ENCODE peak calls at places on chromosome 20, in seven cellular contexts. E, R, O, Z, N, X and U are unnamed samples. For H3K36me3, the result is how much of the 10 kb centered on the place peaks cover.

GRCh38 chr20:53743607-53744260 is 150.1 kb upstream of the ZNF217 start:
- DNase-seq in E (no peak), R (no peak), O (no peak), Z (no peak), N (no peak), X (no peak), U (no peak)

GRCh38 chr20:517221-517620 is 26.4 kb downstream of the CSNK2A1 start:
- DNase-seq in E (no peak), R (no peak), O (no peak), Z (no peak), N (no peak), X (no peak), U (no peak)

GRCh38 chr20:19934792-19935491 is 82.2 kb upstream of the NAA20 start:
- DNase-seq in E (no peak), R (peak), O (no peak), Z (no peak), N (peak), X (peak), U (no peak)

GRCh38 chr20:33023439-33024262 is 7.8 kb upstream of the BPIFB6 start:
- DNase-seq in E (no peak), R (no peak), O (no peak), Z (no peak), N (no peak), X (no peak), U (no peak)

GRCh38 chr20:667351-668034 is 8.1 kb downstream of the SCRT2 start:
- DNase-seq in E (peak), R (peak), O (peak), Z (peak), N (no peak), X (no peak), U (peak)

GRCh38 chr20:52251137-52251700 is 59.6 kb upstream of the ZFP64 start:
- DNase-seq in E (no peak), R (no peak), O (no peak), Z (no peak), N (no peak), X (no peak), U (no peak)

GRCh38 chr20:20495719-20496474 is 128.0 kb downstream of the INSM1 start:
- DNase-seq in E (no peak), R (no peak), O (no peak), Z (no peak), N (no peak), X (no peak), U (no peak)

GRCh38 chr20:57680934-57681914 is 28.6 kb downstream of the PMEPA1 start:
- DNase-seq in E (peak), R (no peak), O (no peak), Z (no peak), N (no peak), X (no peak), U (no peak)

GRCh38 chr20:1524004-1524403 is 32.8 kb upstream of the SIRPB2 start:
- DNase-seq in E (peak), R (no peak), O (no peak), Z (no peak), N (no peak), X (no peak), U (no peak)

GRCh38 chr20:47713941-47714450 is 71.3 kb downstream of the SULF2 start:
- DNase-seq in E (no peak), R (no peak), O (peak), Z (no peak), N (no peak), X (no peak), U (no peak)

GRCh38 chr20:49507741-49508434 is 25.4 kb upstream of the KCNB1 start:
- DNase-seq in E (no peak), R (no peak), O (no peak), Z (no peak), N (no peak), X (peak), U (no peak)

GRCh38 chr20:49283176-49283702 is 5.4 kb upstream of the ZNFX1 start:
- DNase-seq in E (peak), R (no peak), O (no peak), Z (no peak), N (no peak), X (no peak), U (no peak)

GRCh38 chr20:40283689-40284088 is 405.3 kb downstream of the MAFB start:
- DNase-seq in E (no peak), R (no peak), O (no peak), Z (no peak), N (peak), X (no peak), U (no peak)

GRCh38 chr20:21504323-21504722 is 9.5 kb downstream of the NKX2-2 start:
- DNase-seq in E (no peak), R (no peak), O (no peak), Z (no peak), N (no peak), X (no peak), U (no peak)

GRCh38 chr20:58701431-58702160 is 9.0 kb downstream of the NPEPL1 start:
- DNase-seq in E (no peak), R (peak), O (peak), Z (no peak), N (no peak), X (peak), U (no peak)

DNA sequence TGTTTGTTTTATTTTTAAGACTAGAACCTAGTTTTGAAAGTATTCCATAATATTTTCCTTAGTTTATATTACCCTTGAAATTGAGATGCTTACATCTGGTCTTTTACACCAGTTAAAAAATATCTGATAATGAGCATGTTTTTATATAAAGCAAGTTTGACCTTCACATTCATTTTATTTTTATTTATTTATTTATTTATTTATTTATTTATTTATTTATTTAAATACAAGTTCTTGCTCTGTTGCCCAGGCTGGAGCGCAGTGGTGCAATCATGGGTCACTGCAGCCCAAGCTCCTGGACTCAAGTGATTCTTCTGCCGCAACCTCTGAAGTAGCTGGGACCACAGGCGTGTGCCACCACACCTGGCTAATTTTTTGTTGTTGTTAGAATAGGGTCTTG is 52.8 kb upstream of the ADIG start:
- DNase-seq in E (no peak), R (no peak), O (no peak), Z (no peak), N (no peak), X (no peak), U (no peak)
- H3K36me3 ChIP-seq in E (half or more), R (under half), O (under half), Z (under half), N (under half), X (under half), U (half or more)

GRCh38 chr20:62161347-62161746 is 17.8 kb downstream of the SS18L1 start:
- DNase-seq in E (no peak), R (no peak), O (no peak), Z (no peak), N (peak), X (no peak), U (no peak)

GRCh38 chr20:62159835-62160234 is 16.3 kb downstream of the SS18L1 start:
- DNase-seq in E (no peak), R (no peak), O (no peak), Z (peak), N (peak), X (no peak), U (no peak)

GRCh38 chr20:62160253-62160652 is 16.7 kb downstream of the SS18L1 start:
- DNase-seq in E (no peak), R (no peak), O (no peak), Z (no peak), N (no peak), X (no peak), U (no peak)

GRCh38 chr20:62159052-62159451 is 15.5 kb downstream of the SS18L1 start:
- DNase-seq in E (no peak), R (no peak), O (no peak), Z (no peak), N (no peak), X (no peak), U (no peak)

GRCh38 chr20:62160876-62161275 is 17.3 kb downstream of the SS18L1 start:
- DNase-seq in E (no peak), R (no peak), O (no peak), Z (no peak), N (no peak), X (no peak), U (no peak)
- H3K36me3 ChIP-seq in E (under half), R (under half), O (under half), Z (under half), N (under half), X (under half), U (half or more)

DNA sequence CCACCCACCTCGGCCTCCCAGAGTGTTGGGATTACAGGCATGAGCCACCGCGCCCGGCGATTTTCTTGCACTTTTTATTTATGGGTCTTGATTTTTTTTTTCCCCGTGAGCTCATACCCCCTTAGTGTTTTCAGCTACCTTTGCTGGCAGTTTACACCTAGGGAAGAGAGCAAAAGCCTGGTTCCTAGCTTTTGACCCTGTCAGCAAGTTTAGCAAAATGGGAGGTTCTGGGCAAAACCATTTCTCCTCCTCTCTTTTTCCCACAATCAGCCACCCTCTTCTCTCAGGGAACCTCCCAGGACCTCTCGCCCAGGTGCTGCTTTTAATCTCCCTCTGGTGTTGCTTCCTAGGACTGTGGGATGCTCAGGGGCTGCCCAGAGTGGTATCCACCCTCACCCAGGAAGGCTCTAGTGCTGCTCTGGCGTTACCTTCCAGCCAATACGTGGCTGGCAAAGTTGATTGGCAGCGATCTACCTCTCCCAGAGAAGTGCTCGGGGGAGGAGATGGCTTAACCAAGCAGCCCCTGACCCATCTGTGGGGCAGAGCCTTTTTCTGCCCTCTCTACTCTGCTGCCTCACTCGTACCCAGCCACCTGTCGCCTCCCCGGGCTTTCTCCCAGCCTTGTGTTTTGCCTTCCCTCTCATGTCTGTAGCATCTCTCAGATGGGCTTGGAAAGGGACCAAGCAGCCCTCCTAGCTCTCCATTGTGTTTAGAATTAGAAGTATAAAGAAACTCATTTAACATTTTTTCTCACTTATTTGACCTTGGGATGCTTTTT is 37.4 kb downstream of the KAT14 start:
- DNase-seq in E (no peak), R (no peak), O (no peak), Z (no peak), N (no peak), X (no peak), U (no peak)
- H3K36me3 ChIP-seq in E (half or more), R (under half), O (under half), Z (under half), N (under half), X (under half), U (under half)

DNA sequence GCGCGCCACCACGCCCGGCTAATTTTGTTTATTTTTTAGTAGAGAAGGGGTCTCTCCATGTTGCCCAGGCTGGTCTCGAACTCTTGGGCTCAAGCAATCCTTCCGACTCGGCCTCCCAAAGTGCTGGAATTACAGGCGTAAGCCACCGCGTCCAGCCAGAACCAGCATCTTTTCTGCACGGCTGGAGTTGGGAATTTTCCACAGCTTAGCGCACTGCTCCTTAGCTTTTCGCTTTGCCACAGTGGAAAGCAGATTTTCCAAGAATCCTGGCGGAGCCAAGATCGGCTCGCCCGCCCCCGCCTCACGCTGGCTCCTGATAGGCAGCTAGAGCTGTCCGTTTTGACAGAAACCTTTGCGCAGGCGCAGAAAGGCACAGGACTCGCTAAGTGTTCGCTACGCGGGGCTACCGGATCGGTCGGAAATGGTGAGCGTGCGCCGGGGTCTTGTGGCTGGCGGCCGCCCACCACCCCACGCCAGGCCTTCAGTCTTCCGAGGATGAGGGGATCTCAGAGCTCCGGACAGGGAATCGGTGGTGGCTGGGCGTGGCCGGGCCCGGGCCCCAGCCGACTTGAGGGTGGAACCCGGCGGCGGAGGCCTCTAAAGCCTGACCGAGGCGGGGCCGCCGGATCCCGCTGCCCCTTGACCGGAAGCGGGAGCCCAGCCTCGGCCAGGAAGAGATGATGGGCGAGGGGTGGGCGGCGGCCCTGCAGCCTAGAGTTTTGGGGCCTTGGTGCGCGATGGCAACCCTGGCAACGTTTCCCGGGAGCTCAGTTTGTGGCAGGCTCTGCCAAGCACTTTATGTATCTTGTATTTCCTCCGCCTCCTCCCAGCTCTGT is at the start of gene DYNLRB1:
- DNase-seq in E (peak), R (peak), O (peak), Z (peak), N (peak), X (peak), U (peak)
- H3K36me3 ChIP-seq in E (under half), R (under half), O (under half), Z (under half), N (under half), X (under half), U (under half)

DNA sequence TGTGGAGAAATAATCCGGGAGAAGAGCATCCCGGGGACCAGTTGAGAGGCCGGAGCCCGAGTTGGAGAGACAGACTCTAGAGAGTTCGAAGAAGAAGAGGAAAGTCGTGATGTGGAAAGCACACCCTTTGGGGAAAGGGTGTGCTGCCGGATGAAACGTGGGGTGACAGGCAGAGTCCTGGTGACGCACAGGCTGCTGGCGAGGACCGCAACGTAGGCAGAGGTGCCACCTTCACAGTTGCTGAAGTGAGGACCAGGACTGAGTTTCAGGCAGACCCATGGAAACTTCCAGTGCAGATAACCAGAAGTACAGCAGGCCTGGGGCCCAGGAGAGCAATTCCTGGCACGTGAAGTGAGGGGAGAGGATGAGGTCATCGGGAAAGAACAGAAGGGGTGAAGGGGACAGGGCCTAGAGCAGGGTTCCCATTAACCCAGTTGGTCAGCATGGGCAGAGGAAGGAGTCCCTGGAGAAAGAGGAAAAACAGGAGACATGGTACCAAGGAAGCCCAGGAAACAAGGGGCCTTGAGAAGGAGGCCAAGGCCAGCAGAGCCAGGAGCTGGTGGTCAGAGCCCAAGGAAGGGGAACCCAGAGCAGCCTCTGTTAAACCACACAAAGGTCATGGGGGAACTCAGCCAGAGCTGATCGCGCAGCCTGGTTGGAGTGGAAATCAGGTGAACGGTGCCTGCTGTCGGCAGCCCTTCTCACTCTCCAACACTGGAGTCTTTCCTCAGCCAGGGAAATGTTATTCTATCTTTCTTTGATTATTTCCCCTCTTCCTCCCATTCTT is 84.1 kb downstream of the PRND start:
- DNase-seq in E (no peak), R (no peak), O (no peak), Z (no peak), N (no peak), X (no peak), U (no peak)
- H3K36me3 ChIP-seq in E (half or more), R (under half), O (under half), Z (under half), N (under half), X (under half), U (under half)